ENCODE peak calls at places on chromosomes 7 and 10, in seven cellular contexts. X is midbrain; P is A549; B is WTC11; R is NCI-H2081; G is glomerular endothelial cell; V is activated CD4-positive, alpha-beta T cell treated with anti-CD3 and anti-CD28 coated beads for 48 hours. N is an unnamed sample.
A peak's percentile ranks its signal among the peaks of the same experiment; 100 is the strongest.

GRCh38 chr7:5139998-5140397 is 50.0 kb upstream of the WIPI2 start:
- DNase-seq in B (peak; percentile 65), X (peak; percentile 24), V (peak; percentile 41), P (no peak), G (no peak), R (no peak), N (peak; percentile 22)

GRCh38 chr10:131219955-131220489 is 91.5 kb downstream of the TCERG1L start:
- DNase-seq in X (no peak), G (no peak), B (no peak), P (no peak), V (no peak), R (no peak), N (no peak)

GRCh38 chr7:7642081-7642480 is 1.5 kb downstream of the UMAD1 start:
- DNase-seq in X (no peak), P (no peak), V (no peak), B (no peak), R (no peak), G (no peak), N (peak; percentile 59)

GRCh38 chr7:32335107-32335506 is 155.1 kb downstream of the LSM5 start:
- DNase-seq in R (no peak), P (no peak), B (no peak), X (no peak), V (no peak), G (no peak), N (no peak)

GRCh38 chr7:47047384-47047783 is 534.5 kb downstream of the TNS3 start:
- DNase-seq in G (no peak), R (no peak), B (no peak), V (no peak), X (no peak), P (no peak), N (no peak)

GRCh38 chr7:139959718-139960117 is 103.0 kb downstream of the PARP12 start:
- DNase-seq in P (no peak), X (no peak), G (no peak), R (no peak), V (no peak), B (no peak), N (no peak)

GRCh38 chr10:128727114-128727513 is 600.9 kb upstream of the MKI67 start:
- DNase-seq in B (peak; percentile 33), G (no peak), X (no peak), R (no peak), P (no peak), V (no peak), N (no peak)

GRCh38 chr7:73881352-73882059 is 20.5 kb downstream of the TMEM270 start:
- DNase-seq in R (no peak), G (no peak), B (no peak), X (no peak), P (no peak), V (no peak), N (no peak)

GRCh38 chr10:2861632-2862210 is 205.6 kb upstream of the PFKP start:
- DNase-seq in P (no peak), X (no peak), G (no peak), R (no peak), V (no peak), B (no peak), N (no peak)